ENCODE peak calls at places on chromosomes 13 and 19, in ten cellular contexts. L, U, F, D, N, R, I, X, S and J are unnamed samples.
A peak's percentile ranks its signal among the peaks of the same experiment; 100 is the strongest.

GRCh38 chr19:30222428-30222873 is 149.7 kb upstream of the ZNF536 start:
- DNase-seq in I (no peak), D (no peak), U (no peak), N (peak; percentile 57), X (no peak), F (no peak), S (peak; percentile 76), L (no peak), R (peak; percentile 40), J (peak; percentile 72)

GRCh38 chr19:58007285-58007684 is 4.7 kb upstream of the ZNF606 start:
- DNase-seq in D (no peak), F (no peak), S (no peak), N (peak; percentile 81), L (no peak), R (no peak), I (peak; percentile 31), U (no peak), X (no peak), J (no peak)

GRCh38 chr19:4369888-4370260 is 26.5 kb downstream of the MPND start:
- DNase-seq in R (peak; percentile 87), X (peak; percentile 53), L (no peak), D (no peak), U (peak; percentile 64), S (peak; percentile 56), N (peak; percentile 65), I (peak; percentile 75), F (no peak), J (no peak)

GRCh38 chr13:112818040-112818697 is 128.3 kb downstream of the ATP11A start:
- DNase-seq in D (no peak), L (no peak), X (no peak), F (no peak), R (no peak), I (no peak), N (no peak), S (no peak), U (no peak), J (no peak)

GRCh38 chr13:19959141-19959830 is 759 bp downstream of the ZMYM2 start:
- DNase-seq in U (peak; percentile 58), X (peak; percentile 42), I (peak; percentile 69), F (peak; percentile 57), L (peak; percentile 73), D (no peak), R (peak; percentile 74), S (peak; percentile 59), N (peak; percentile 61), J (peak; percentile 78)

GRCh38 chr19:8054169-8054568 is 1.6 kb downstream of the CCL25 start:
- DNase-seq in S (no peak), U (no peak), L (no peak), X (no peak), N (no peak), R (no peak), I (no peak), D (no peak), F (no peak), J (no peak)

GRCh38 chr19:23460656-23461055 is 65.4 kb upstream of the ZNF91 start:
- DNase-seq in S (no peak), R (no peak), F (no peak), D (no peak), I (no peak), X (no peak), U (no peak), N (no peak), L (no peak), J (no peak)

GRCh38 chr19:13748169-13748884 is 16.0 kb upstream of the MRI1 start:
- DNase-seq in L (peak; percentile 74), N (peak; percentile 43), U (no peak), X (no peak), D (no peak), F (no peak), I (peak; percentile 21), R (peak; percentile 25), S (no peak), J (peak; percentile 23)

GRCh38 chr13:49020940-49021548 is 45.3 kb downstream of the FNDC3A start:
- DNase-seq in S (no peak), N (peak; percentile 69), I (no peak), F (no peak), U (no peak), R (no peak), L (no peak), D (no peak), X (no peak), J (no peak)

GRCh38 chr19:19026299-19026971 is 6.9 kb downstream of the SUGP2 start:
- DNase-seq in R (no peak), F (no peak), N (peak; percentile 27), I (peak; percentile 60), X (no peak), U (no peak), L (no peak), D (no peak), S (no peak), J (no peak)

GRCh38 chr13:37392389-37392788 is 206.2 kb downstream of the POSTN start:
- DNase-seq in I (no peak), D (no peak), U (no peak), R (no peak), S (no peak), L (no peak), N (no peak), F (no peak), X (no peak), J (no peak)

GRCh38 chr19:794989-795658 is 2.1 kb upstream of the PTBP1 start:
- DNase-seq in R (no peak), S (peak; percentile 9), L (no peak), X (no peak), U (no peak), N (peak; percentile 38), F (no peak), I (no peak), D (no peak), J (no peak)

GRCh38 chr13:53605306-53605705 is 576.7 kb downstream of the OLFM4 start:
- DNase-seq in F (no peak), X (no peak), R (no peak), U (no peak), N (no peak), D (no peak), I (no peak), L (no peak), S (no peak), J (no peak)

GRCh38 chr19:56538761-56539263 is at the start of gene ZFP28:
- DNase-seq in F (peak; percentile 89), I (peak; percentile 81), X (no peak), S (no peak), N (peak; percentile 68), U (peak; percentile 66), L (no peak), R (peak; percentile 76), D (peak; percentile 9), J (peak; percentile 94)

GRCh38 chr19:28446511-28446910 is 766.4 kb downstream of the UQCRFS1 start:
- DNase-seq in X (no peak), R (no peak), S (no peak), D (no peak), U (no peak), F (no peak), N (peak; percentile 73), L (no peak), I (no peak), J (no peak)

GRCh38 chr13:65378943-65379519 is 1851.1 kb downstream of the PCDH9 start:
- DNase-seq in I (no peak), L (peak; percentile 26), S (no peak), D (no peak), X (no peak), R (no peak), U (no peak), F (no peak), N (peak; percentile 32), J (no peak)

GRCh38 chr19:40298026-40298425 is 12.9 kb upstream of the AKT2 start:
- DNase-seq in X (no peak), I (no peak), S (no peak), N (no peak), R (no peak), L (no peak), F (no peak), D (no peak), U (no peak), J (no peak)

GRCh38 chr19:1843116-1843515 is 5.2 kb downstream of the REXO1 start:
- DNase-seq in L (no peak), F (no peak), I (no peak), N (no peak), R (no peak), D (no peak), S (no peak), X (no peak), U (no peak), J (no peak)

GRCh38 chr19:54332149-54332548 is 6.8 kb downstream of the LILRA4 start:
- DNase-seq in X (no peak), F (no peak), D (no peak), U (no peak), L (no peak), R (no peak), N (no peak), S (no peak), I (no peak), J (no peak)

GRCh38 chr13:110443633-110444225 is 117.8 kb downstream of the RAB20 start:
- DNase-seq in R (no peak), D (no peak), N (no peak), F (no peak), L (no peak), I (no peak), X (no peak), S (no peak), U (no peak), J (no peak)

GRCh38 chr13:34360702-34361101 is 542.8 kb downstream of the RFC3 start:
- DNase-seq in L (no peak), U (no peak), I (no peak), F (no peak), R (no peak), D (no peak), X (no peak), S (no peak), N (no peak), J (no peak)

GRCh38 chr13:111322001-111322915 is 1.8 kb downstream of the TEX29 start:
- DNase-seq in F (no peak), U (no peak), R (no peak), L (no peak), S (no peak), D (no peak), N (no peak), I (no peak), X (no peak), J (no peak)

GRCh38 chr13:106349080-106349841 is 186.2 kb downstream of the EFNB2 start:
- DNase-seq in D (no peak), F (peak; percentile 14), R (no peak), X (no peak), S (peak; percentile 67), L (peak; percentile 10), U (peak; percentile 75), I (no peak), N (peak; percentile 62), J (no peak)

GRCh38 chr19:18304496-18305312 is 18.2 kb downstream of the LSM4 start:
- DNase-seq in R (peak; percentile 90), F (peak; percentile 89), U (no peak), X (peak; percentile 70), N (peak; percentile 65), I (peak; percentile 67), L (peak; percentile 92), S (peak; percentile 42), D (no peak), J (peak; percentile 87)

GRCh38 chr19:14477417-14478112 is 2.4 kb upstream of the PTGER1 start:
- DNase-seq in D (peak; percentile 50), L (no peak), I (no peak), N (no peak), U (no peak), R (no peak), X (no peak), F (no peak), S (no peak), J (no peak)